ENCODE peak calls at places on chromosome 21, in four cellular contexts. One of them, this sample, is unnamed.

GRCh38 chr21:38721983-38722382 is 83.7 kb upstream of the ETS2 start:
- DNase-seq in prostate gland: no peak
- DNase-seq in body of pancreas: no peak
- DNase-seq in lung: no peak
- DNase-seq in this sample: no peak

GRCh38 chr21:44285102-44285501 is 574 bp upstream of the AIRE start:
- DNase-seq in body of pancreas: no peak
- DNase-seq in prostate gland: no peak
- DNase-seq in lung: no peak
- DNase-seq in this sample: no peak

GRCh38 chr21:36706951-36707762 is 8.2 kb downstream of the SIM2 start:
- DNase-seq in body of pancreas: peak
- DNase-seq in lung: no peak
- DNase-seq in prostate gland: no peak
- DNase-seq in this sample: peak

GRCh38 chr21:43864806-43865470 is at the start of gene AGPAT3:
- DNase-seq in lung: no peak
- DNase-seq in body of pancreas: no peak
- DNase-seq in prostate gland: no peak
- DNase-seq in this sample: no peak

GRCh38 chr21:43331962-43332458 is 94.9 kb downstream of the SIK1 start:
- DNase-seq in prostate gland: peak
- DNase-seq in lung: no peak
- DNase-seq in body of pancreas: peak
- DNase-seq in this sample: no peak

GRCh38 chr21:46100426-46100825 is 2.5 kb downstream of the COL6A2 start:
- DNase-seq in body of pancreas: no peak
- DNase-seq in lung: peak
- DNase-seq in prostate gland: no peak
- DNase-seq in this sample: peak

GRCh38 chr21:45868488-45868887 is 113.1 kb upstream of the COL6A1 start:
- DNase-seq in prostate gland: no peak
- DNase-seq in lung: no peak
- DNase-seq in body of pancreas: peak
- DNase-seq in this sample: no peak

GRCh38 chr21:32981096-32981495 is 44.6 kb upstream of the OLIG2 start:
- DNase-seq in prostate gland: no peak
- DNase-seq in body of pancreas: no peak
- DNase-seq in lung: no peak
- DNase-seq in this sample: no peak

GRCh38 chr21:31351438-31351837 is 7.4 kb upstream of the TIAM1 start:
- DNase-seq in lung: no peak
- DNase-seq in prostate gland: no peak
- DNase-seq in body of pancreas: no peak
- DNase-seq in this sample: no peak

GRCh38 chr21:40129809-40130208 is 262.6 kb downstream of the PCP4 start:
- DNase-seq in lung: no peak
- DNase-seq in body of pancreas: no peak
- DNase-seq in prostate gland: no peak
- DNase-seq in this sample: no peak

GRCh38 chr21:17469727-17470126 is 43.1 kb upstream of the CXADR start:
- DNase-seq in body of pancreas: no peak
- DNase-seq in prostate gland: no peak
- DNase-seq in lung: no peak
- DNase-seq in this sample: no peak

GRCh38 chr21:17466166-17466565 is 46.7 kb upstream of the CXADR start:
- DNase-seq in body of pancreas: peak
- DNase-seq in lung: no peak
- DNase-seq in prostate gland: no peak
- DNase-seq in this sample: peak

GRCh38 chr21:17468698-17469097 is 44.1 kb upstream of the CXADR start:
- DNase-seq in prostate gland: no peak
- DNase-seq in body of pancreas: no peak
- DNase-seq in lung: no peak
- DNase-seq in this sample: no peak

GRCh38 chr21:17467392-17467791 is 45.5 kb upstream of the CXADR start:
- DNase-seq in lung: no peak
- DNase-seq in body of pancreas: no peak
- DNase-seq in prostate gland: no peak
- DNase-seq in this sample: no peak

DNA sequence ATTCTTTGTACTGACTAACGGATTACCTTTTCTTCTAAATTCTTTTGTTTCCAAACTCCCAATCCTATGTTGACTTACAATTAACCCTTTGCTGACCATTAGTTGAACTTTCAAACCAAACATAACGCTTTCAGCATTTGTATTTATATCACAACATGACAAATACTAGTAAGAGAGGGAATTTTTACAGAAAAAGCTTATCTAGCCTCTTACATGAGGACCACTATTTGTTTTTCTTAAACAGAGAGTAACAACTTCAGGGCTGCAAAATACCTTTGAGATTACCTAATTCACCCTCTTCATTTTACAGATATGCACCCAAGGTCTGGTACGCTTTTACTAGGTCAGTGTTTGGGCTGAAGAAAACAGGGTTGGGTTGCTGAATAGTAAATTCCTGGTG is 45.0 kb upstream of the CXADR start:
- DNase-seq in prostate gland: no peak
- DNase-seq in lung: no peak
- DNase-seq in body of pancreas: no peak
- DNase-seq in this sample: no peak
- H3K27ac ChIP-seq in prostate gland: peak
- H3K27ac ChIP-seq in lung: no peak
- H3K27ac ChIP-seq in body of pancreas: peak
- H3K27ac ChIP-seq in this sample: peak

GRCh38 chr21:35686156-35686555 is 374.2 kb downstream of the SETD4 start:
- DNase-seq in lung: no peak
- DNase-seq in body of pancreas: no peak
- DNase-seq in prostate gland: no peak
- DNase-seq in this sample: no peak
- H3K27ac ChIP-seq in lung: no peak
- H3K27ac ChIP-seq in body of pancreas: no peak
- H3K27ac ChIP-seq in prostate gland: no peak
- H3K27ac ChIP-seq in this sample: no peak

DNA sequence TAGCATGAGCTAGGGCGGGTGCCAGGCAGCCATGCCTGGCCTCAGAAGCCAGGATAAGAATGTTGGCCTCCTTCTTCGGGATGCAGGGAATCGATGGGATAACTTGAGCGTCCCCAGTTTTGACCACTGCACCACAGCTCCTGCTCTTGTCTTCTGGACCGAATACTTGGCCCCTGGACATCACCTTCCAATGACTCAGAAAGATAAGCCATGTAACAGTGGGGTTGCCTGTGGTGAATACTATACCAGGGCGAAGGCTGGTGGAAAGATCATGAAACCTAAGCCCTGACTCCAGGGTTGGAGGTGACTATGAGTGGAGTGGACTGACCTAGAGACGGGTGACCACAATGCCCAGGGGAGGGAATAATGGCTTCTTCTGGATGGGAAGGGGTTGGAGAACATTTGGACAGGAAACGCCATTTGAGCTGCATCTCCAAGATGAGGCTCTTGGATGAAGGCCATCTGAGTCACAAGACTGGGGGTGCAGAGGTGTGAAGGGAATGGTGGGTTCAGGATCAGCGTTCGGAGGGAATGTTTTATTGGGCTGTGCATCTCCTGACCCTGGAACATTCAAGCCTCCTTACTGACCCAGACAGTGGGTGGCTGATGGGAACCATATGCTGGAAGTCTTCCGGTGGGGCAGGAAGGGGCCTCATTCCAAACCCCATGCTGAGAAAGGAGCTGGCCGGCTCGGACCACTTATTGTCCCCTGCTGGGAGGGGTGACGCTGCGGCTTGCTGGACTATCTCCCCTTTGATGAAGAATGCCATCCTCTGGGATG is 18.5 kb upstream of the KCNE2 start:
- DNase-seq in lung: no peak
- DNase-seq in body of pancreas: no peak
- DNase-seq in prostate gland: no peak
- DNase-seq in this sample: no peak
- H3K27ac ChIP-seq in lung: peak
- H3K27ac ChIP-seq in body of pancreas: no peak
- H3K27ac ChIP-seq in prostate gland: peak
- H3K27ac ChIP-seq in this sample: peak

DNA sequence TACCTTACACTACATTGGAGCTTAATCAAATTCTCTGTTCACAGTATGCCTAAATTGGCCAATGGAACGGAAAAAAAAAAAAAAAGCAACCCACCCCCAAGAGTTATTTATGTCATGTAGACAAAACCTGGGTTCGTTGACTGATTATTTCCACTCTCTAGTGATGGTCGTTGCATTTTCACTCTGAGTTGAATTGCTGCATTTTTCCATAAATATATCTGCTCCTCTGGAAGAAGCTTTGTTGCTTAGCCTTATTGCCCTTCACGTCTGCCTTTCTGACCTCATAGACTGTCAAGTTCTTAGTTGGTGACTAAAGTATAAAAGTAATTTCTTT is 90.2 kb upstream of the RUNX1 start:
- DNase-seq in body of pancreas: no peak
- DNase-seq in lung: no peak
- DNase-seq in prostate gland: no peak
- DNase-seq in this sample: no peak
- H3K27ac ChIP-seq in body of pancreas: no peak
- H3K27ac ChIP-seq in lung: no peak
- H3K27ac ChIP-seq in prostate gland: no peak
- H3K27ac ChIP-seq in this sample: no peak

GRCh38 chr21:42093991-42094417 is 22.9 kb downstream of the UMODL1 start:
- DNase-seq in prostate gland: peak
- DNase-seq in lung: no peak
- DNase-seq in body of pancreas: no peak
- DNase-seq in this sample: no peak
- H3K27ac ChIP-seq in prostate gland: peak
- H3K27ac ChIP-seq in lung: no peak
- H3K27ac ChIP-seq in body of pancreas: no peak
- H3K27ac ChIP-seq in this sample: no peak